ENCODE peak calls at places on chromosome 2, in four cellular contexts. L is MM.1S, S is NCI-H1092 treated with DMSO at 0.1 percent for 48 hours, X is NCI-H345. Y is an unnamed sample.

GRCh38 chr2:216808805-216809425 is 50.9 kb downstream of the TNP1 start:
- DNase-seq in X (no peak), L (no peak), S (no peak), Y (no peak)

GRCh38 chr2:16278421-16279200 is 338.3 kb downstream of the MYCN start:
- DNase-seq in L (no peak), S (no peak), X (no peak), Y (no peak)

GRCh38 chr2:39719317-39719716 is 53.6 kb downstream of the TMEM178A start:
- DNase-seq in S (no peak), L (no peak), X (no peak), Y (no peak)

GRCh38 chr2:45370367-45370766 is 240.7 kb downstream of the SRBD1 start:
- DNase-seq in X (no peak), L (no peak), S (no peak), Y (no peak)

GRCh38 chr2:118221952-118222594 is 133.8 kb downstream of the INSIG2 start:
- DNase-seq in X (peak; percentile 60), L (peak; percentile 85), S (peak; percentile 49), Y (peak; percentile 62)

GRCh38 chr2:120985997-120986651 is 250.5 kb downstream of the GLI2 start:
- DNase-seq in S (no peak), X (no peak), L (no peak), Y (no peak)

GRCh38 chr2:200702646-200703118 is 109.0 kb upstream of the BZW1 start:
- DNase-seq in L (peak; percentile 77), S (no peak), X (no peak), Y (no peak)

GRCh38 chr2:37781028-37781427 is 109.6 kb upstream of the CDC42EP3 start:
- DNase-seq in X (no peak), L (no peak), S (no peak), Y (no peak)

GRCh38 chr2:107740300-107740699 is 86.4 kb upstream of the RGPD4 start:
- DNase-seq in X (no peak), L (no peak), S (no peak), Y (no peak)

GRCh38 chr2:240983361-240983995 is 14.9 kb upstream of the SNED1 start:
- DNase-seq in L (no peak), S (peak; percentile 38), X (peak; percentile 72), Y (peak; percentile 92)

GRCh38 chr2:143259368-143259958 is 130.2 kb downstream of the ARHGAP15 start:
- DNase-seq in S (peak; percentile 44), X (peak; percentile 75), L (peak; percentile 65), Y (peak; percentile 52)

GRCh38 chr2:239756392-239757153 is 268.6 kb downstream of the NDUFA10 start:
- DNase-seq in L (no peak), S (no peak), X (no peak), Y (no peak)

GRCh38 chr2:199751480-199751879 is 99.5 kb downstream of the FTCDNL1 start:
- DNase-seq in L (no peak), S (no peak), X (no peak), Y (peak; percentile 20)